ENCODE peak calls at places on chromosomes 16 and 17, in four cellular contexts. D, A, U and W are unnamed samples.

GRCh38 chr17:1365445-1366039 is 34.5 kb downstream of the YWHAE start:
- DNase-seq in D (peak; percentile 51), A (no peak), U (peak; percentile 34), W (peak; percentile 56)

GRCh38 chr16:11232852-11233726 is 22.9 kb downstream of the SOCS1 start:
- DNase-seq in D (peak; percentile 53), A (peak; percentile 66), U (no peak), W (no peak)

GRCh38 chr16:57283214-57283955 is 1.1 kb downstream of the PLLP start:
- DNase-seq in D (no peak), A (no peak), U (no peak), W (no peak)

GRCh38 chr17:74429604-74430384 is 2.1 kb upstream of the GPRC5C start:
- DNase-seq in D (no peak), A (peak; percentile 83), U (no peak), W (no peak)

GRCh38 chr17:45111838-45112237 is 20.5 kb downstream of the PLCD3 start:
- DNase-seq in D (no peak), A (no peak), U (no peak), W (no peak)

GRCh38 chr17:31623990-31624389 is 232.5 kb downstream of the RAB11FIP4 start:
- DNase-seq in D (no peak), A (no peak), U (no peak), W (no peak)

GRCh38 chr17:83053021-83053778 is 26.2 kb upstream of the METRNL start:
- DNase-seq in D (no peak), A (peak; percentile 52), U (no peak), W (peak; percentile 4)

GRCh38 chr17:82246365-82247174 is 17.7 kb downstream of the SLC16A3 start:
- DNase-seq in D (no peak), A (peak; percentile 84), U (no peak), W (no peak)

GRCh38 chr17:199195-199604 is 17.8 kb upstream of the DOC2B start:
- DNase-seq in D (no peak), A (peak; percentile 51), U (no peak), W (no peak)

GRCh38 chr17:6927290-6927844 is 68.5 kb upstream of the ALOX12 start:
- DNase-seq in D (no peak), A (no peak), U (no peak), W (no peak)

GRCh38 chr16:82038941-82039340 is 3.9 kb downstream of the HSD17B2 start:
- DNase-seq in D (no peak), A (no peak), U (no peak), W (no peak)

GRCh38 chr17:75783069-75783783 is 1.4 kb upstream of the UNK start:
- DNase-seq in D (no peak), A (no peak), U (no peak), W (no peak)

GRCh38 chr17:73234746-73235145 is 26.9 kb downstream of the CPSF4L start:
- DNase-seq in D (no peak), A (no peak), U (no peak), W (no peak)

GRCh38 chr17:73230088-73230487 is 31.6 kb downstream of the CPSF4L start:
- DNase-seq in D (no peak), A (no peak), U (no peak), W (no peak)

GRCh38 chr17:73231363-73231762 is 30.3 kb downstream of the CPSF4L start:
- DNase-seq in D (no peak), A (no peak), U (peak; percentile 33), W (peak; percentile 14)

GRCh38 chr17:73232587-73233373 is 28.9 kb downstream of the CPSF4L start:
- DNase-seq in D (no peak), A (peak; percentile 62), U (peak; percentile 74), W (peak; percentile 60)

GRCh38 chr17:73231841-73232586 is 29.7 kb downstream of the CPSF4L start:
- DNase-seq in D (peak; percentile 96), A (peak; percentile 98), U (peak; percentile 98), W (peak; percentile 97)
- TF ChIP-seq CTCF in D (peak; percentile 15), A (peak; percentile 42), U (peak; percentile 36), W (no peak)

GRCh38 chr16:66026211-66026610 is 340.3 kb upstream of the CDH5 start:
- DNase-seq in D (no peak), A (no peak), U (no peak), W (no peak)
- TF ChIP-seq CTCF in D (no peak), A (peak; percentile 16), U (no peak), W (no peak)

GRCh38 chr16:68111379-68111778 is 26.2 kb downstream of the NFATC3 start:
- DNase-seq in D (no peak), A (no peak), U (no peak), W (no peak)

GRCh38 chr16:68115851-68116250 is 30.7 kb downstream of the NFATC3 start:
- DNase-seq in D (no peak), A (no peak), U (no peak), W (no peak)

GRCh38 chr16:68113059-68113757 is 28.0 kb downstream of the NFATC3 start:
- DNase-seq in D (no peak), A (peak; percentile 24), U (no peak), W (no peak)

GRCh38 chr16:68116256-68116853 is 31.2 kb downstream of the NFATC3 start:
- DNase-seq in D (no peak), A (no peak), U (no peak), W (no peak)

GRCh38 chr16:68113765-68114240 is 28.6 kb downstream of the NFATC3 start:
- DNase-seq in D (no peak), A (peak; percentile 36), U (no peak), W (no peak)
- TF ChIP-seq CTCF in D (no peak), A (no peak), U (no peak), W (no peak)

GRCh38 chr17:47720196-47720595 is 12.8 kb upstream of the TBX21 start:
- DNase-seq in D (no peak), A (no peak), U (no peak), W (no peak)

GRCh38 chr17:47719411-47720152 is 13.5 kb upstream of the TBX21 start:
- DNase-seq in D (no peak), A (no peak), U (no peak), W (no peak)

GRCh38 chr17:47721725-47722124 is 11.3 kb upstream of the TBX21 start:
- DNase-seq in D (no peak), A (no peak), U (no peak), W (no peak)

GRCh38 chr17:47718634-47719405 is 14.2 kb upstream of the TBX21 start:
- DNase-seq in D (no peak), A (no peak), U (no peak), W (no peak)

DNA sequence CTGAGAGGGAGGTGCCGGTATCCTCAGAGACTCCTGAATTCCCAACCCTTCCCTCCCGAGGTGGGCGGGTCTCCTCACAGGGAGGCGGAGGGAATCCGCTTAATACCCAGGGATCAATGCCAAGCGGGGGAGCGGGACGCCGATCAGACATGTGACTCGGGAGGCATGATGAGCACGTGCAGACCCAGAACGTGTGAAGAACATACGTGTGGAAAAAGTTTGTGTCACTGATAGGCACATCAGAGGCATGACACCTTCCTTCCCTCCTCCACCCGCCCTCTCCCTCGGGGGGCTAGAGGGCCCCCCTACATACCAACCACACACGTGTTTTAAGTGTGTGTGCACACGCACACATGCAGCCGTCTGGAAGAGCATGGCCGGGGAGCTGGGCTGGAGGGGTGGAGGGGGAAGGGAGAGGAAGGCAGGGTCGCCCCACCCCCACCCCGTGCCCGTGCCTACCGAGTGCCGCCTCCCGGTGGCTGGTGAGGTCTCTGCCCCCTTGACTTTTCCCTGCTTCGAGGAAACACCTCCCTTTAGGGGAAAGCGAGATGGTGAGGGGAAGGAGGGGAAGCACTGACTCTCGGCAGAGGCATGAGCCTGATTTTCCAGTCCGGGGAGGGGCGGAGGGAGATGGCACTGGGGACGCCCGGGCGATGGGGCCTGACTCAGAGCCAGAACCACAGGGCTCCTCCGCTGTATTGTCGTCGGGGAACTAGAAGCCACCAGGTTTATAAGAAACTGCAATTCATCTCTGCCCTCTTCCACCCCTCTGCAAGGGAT is 12.1 kb upstream of the TBX21 start:
- DNase-seq in D (no peak), A (no peak), U (no peak), W (no peak)
- TF ChIP-seq CTCF in D (no peak), A (no peak), U (no peak), W (no peak)

GRCh38 chr17:40122466-40122943 is 734 bp downstream of the MSL1 start:
- DNase-seq in D (peak; percentile 38), A (peak; percentile 84), U (peak; percentile 75), W (peak; percentile 61)

GRCh38 chr17:40121886-40122465 is at the start of gene MSL1:
- DNase-seq in D (peak; percentile 84), A (peak; percentile 95), U (peak; percentile 90), W (peak; percentile 88)

GRCh38 chr17:40123811-40124114 is 2.0 kb downstream of the MSL1 start:
- DNase-seq in D (no peak), A (no peak), U (no peak), W (no peak)

GRCh38 chr17:40124279-40125141 is 2.7 kb downstream of the MSL1 start:
- DNase-seq in D (no peak), A (no peak), U (no peak), W (no peak)

GRCh38 chr17:40122944-40123810 is 1.4 kb downstream of the MSL1 start:
- DNase-seq in D (peak; percentile 55), A (peak; percentile 66), U (peak; percentile 75), W (peak; percentile 50)
- TF ChIP-seq CTCF in D (no peak), A (no peak), U (no peak), W (no peak)